ENCODE peak calls at places on chromosome 1, in six cellular contexts. Z, Y, K, B, V and H are unnamed samples.
A peak's percentile ranks its signal among the peaks of the same experiment; 100 is the strongest.

GRCh38 chr1:26373281-26373680 is 731 bp upstream of the ZNF683 start:
- DNase-seq in Z (no peak), Y (no peak), K (no peak), B (no peak), V (no peak), H (no peak)

GRCh38 chr1:40746344-40747090 is 37.1 kb upstream of the KCNQ4 start:
- DNase-seq in Z (no peak), Y (no peak), K (no peak), B (no peak), V (no peak), H (no peak)

GRCh38 chr1:41533731-41534080 is 49.2 kb upstream of the EDN2 start:
- DNase-seq in Z (no peak), Y (no peak), K (no peak), B (no peak), V (no peak), H (peak; percentile 24)

GRCh38 chr1:214317734-214318133 is 36.8 kb downstream of the SMYD2 start:
- DNase-seq in Z (no peak), Y (no peak), K (no peak), B (no peak), V (no peak), H (no peak)

GRCh38 chr1:221141606-221142285 is 262.5 kb downstream of the HLX start:
- DNase-seq in Z (no peak), Y (no peak), K (no peak), B (no peak), V (peak; percentile 20), H (no peak)

GRCh38 chr1:59730759-59731478 is 83.8 kb upstream of the HOOK1 start:
- DNase-seq in Z (peak; percentile 98), Y (peak; percentile 64), K (peak; percentile 88), B (peak; percentile 40), V (no peak), H (no peak)

GRCh38 chr1:98420376-98421097 is 241.0 kb upstream of the SNX7 start:
- DNase-seq in Z (peak; percentile 60), Y (no peak), K (no peak), B (no peak), V (no peak), H (no peak)

GRCh38 chr1:163231385-163231784 is 28.7 kb upstream of the RGS5 start:
- DNase-seq in Z (peak; percentile 77), Y (no peak), K (peak; percentile 31), B (no peak), V (no peak), H (no peak)

GRCh38 chr1:36156329-36157114 is 562 bp downstream of the MAP7D1 start:
- DNase-seq in Z (peak; percentile 70), Y (peak; percentile 85), K (no peak), B (peak; percentile 73), V (peak; percentile 90), H (peak; percentile 82)

GRCh38 chr1:238789916-238790667 is 596.3 kb upstream of the CHRM3 start:
- DNase-seq in Z (no peak), Y (no peak), K (no peak), B (no peak), V (no peak), H (no peak)

GRCh38 chr1:59292557-59292956 is 4.3 kb upstream of the FGGY start:
- DNase-seq in Z (no peak), Y (peak; percentile 49), K (no peak), B (no peak), V (no peak), H (peak; percentile 66)

GRCh38 chr1:18486195-18486594 is 5.5 kb downstream of the KLHDC7A start:
- DNase-seq in Z (no peak), Y (no peak), K (no peak), B (no peak), V (no peak), H (no peak)

GRCh38 chr1:94335950-94336349 is 82.2 kb upstream of the ABCD3 start:
- DNase-seq in Z (peak; percentile 87), Y (peak; percentile 74), K (peak; percentile 83), B (peak; percentile 67), V (peak; percentile 70), H (peak; percentile 45)

GRCh38 chr1:28195780-28196179 is 19.3 kb upstream of the PTAFR start:
- DNase-seq in Z (no peak), Y (no peak), K (no peak), B (no peak), V (no peak), H (no peak)

GRCh38 chr1:167373398-167373797 is 144.9 kb downstream of the CD247 start:
- DNase-seq in Z (peak; percentile 53), Y (no peak), K (peak; percentile 44), B (no peak), V (no peak), H (no peak)

GRCh38 chr1:47996406-47997226 is 569 bp downstream of the TRABD2B start:
- DNase-seq in Z (no peak), Y (peak; percentile 39), K (no peak), B (no peak), V (no peak), H (peak; percentile 78)

GRCh38 chr1:183842817-183843187 is 37.9 kb downstream of the RGL1 start:
- DNase-seq in Z (no peak), Y (no peak), K (no peak), B (no peak), V (no peak), H (no peak)

GRCh38 chr1:183840140-183840539 is 35.2 kb downstream of the RGL1 start:
- DNase-seq in Z (peak; percentile 81), Y (no peak), K (no peak), B (no peak), V (no peak), H (no peak)

GRCh38 chr1:183844806-183845205 is 39.9 kb downstream of the RGL1 start:
- DNase-seq in Z (no peak), Y (no peak), K (no peak), B (no peak), V (no peak), H (no peak)

GRCh38 chr1:183841950-183842816 is 37.3 kb downstream of the RGL1 start:
- DNase-seq in Z (peak; percentile 98), Y (peak; percentile 31), K (peak; percentile 95), B (no peak), V (no peak), H (no peak)

DNA sequence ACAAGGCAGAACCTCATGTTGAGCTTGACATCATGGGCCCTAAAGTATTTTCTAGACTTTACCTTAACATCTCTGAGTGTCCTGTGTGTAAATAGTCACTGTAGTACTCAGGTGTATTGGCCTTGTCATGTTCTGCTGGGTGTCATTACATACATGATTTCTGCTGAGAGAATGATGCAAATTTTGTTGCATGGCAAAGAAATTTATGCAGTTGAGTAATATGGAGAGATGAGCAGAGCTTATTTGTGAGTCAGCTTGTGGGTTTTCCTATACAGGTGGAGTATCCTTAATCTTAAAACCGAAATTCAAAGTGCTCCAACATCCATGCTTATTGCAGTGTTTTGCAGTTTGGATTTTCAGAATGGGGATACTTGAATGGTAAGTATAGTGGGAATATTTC is 36.6 kb downstream of the RGL1 start:
- DNase-seq in Z (peak; percentile 17), Y (no peak), K (no peak), B (no peak), V (no peak), H (no peak)
- H3K4me3 ChIP-seq in Z (no peak overlapping the region), Y (no peak overlapping the region), K (no peak overlapping the region), B (no peak overlapping the region), V (no peak overlapping the region), H (no peak overlapping the region)

GRCh38 chr1:1136547-1137230 is 20.8 kb upstream of the C1orf159 start:
- DNase-seq in Z (no peak), Y (no peak), K (no peak), B (peak; percentile 64), V (no peak), H (no peak)
- H3K4me3 ChIP-seq in Z (no peak overlapping the region), Y (no peak overlapping the region), K (no peak overlapping the region), B (peak overlapping the region; percentile 55), V (no peak overlapping the region), H (peak overlapping the region; percentile 26)

DNA sequence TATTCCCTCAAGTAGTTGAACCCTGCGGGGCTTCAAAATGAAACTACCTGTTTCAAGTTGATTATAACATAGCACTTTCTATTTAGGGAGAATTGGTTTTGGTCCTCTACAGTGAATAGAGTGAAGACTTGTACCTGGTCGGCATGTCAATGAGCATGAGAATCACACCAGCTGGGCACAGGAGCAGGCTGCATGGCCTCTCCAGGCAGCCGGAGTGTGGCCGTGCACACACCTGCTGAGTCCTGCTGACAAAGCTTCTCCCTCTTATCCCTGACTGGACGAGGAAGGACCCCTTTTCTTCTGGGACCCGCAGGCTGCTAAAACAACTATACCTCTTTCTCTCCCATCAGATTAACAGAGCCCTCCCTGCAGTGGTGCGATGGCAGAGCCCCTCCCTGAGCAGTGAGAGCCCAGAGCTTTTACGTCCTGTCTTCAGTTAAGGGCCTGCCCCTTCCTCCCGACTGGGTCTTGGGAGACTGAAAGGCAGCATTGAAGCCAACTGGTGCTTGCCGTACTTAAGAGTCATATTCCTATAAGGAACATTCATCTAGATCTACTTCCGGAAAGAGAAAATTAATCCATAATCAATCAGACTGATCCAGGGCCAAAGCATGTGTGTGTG is 124.9 kb downstream of the CAPN8 start:
- DNase-seq in Z (no peak), Y (no peak), K (no peak), B (no peak), V (no peak), H (no peak)
- H3K4me3 ChIP-seq in Z (no peak overlapping the region), Y (no peak overlapping the region), K (no peak overlapping the region), B (no peak overlapping the region), V (no peak overlapping the region), H (no peak overlapping the region)

GRCh38 chr1:34166191-34167090 is 1.4 kb upstream of the CSMD2 start:
- DNase-seq in Z (peak; percentile 44), Y (peak; percentile 31), K (no peak), B (no peak), V (peak; percentile 40), H (peak; percentile 72)

GRCh38 chr1:34165422-34165921 is 442 bp upstream of the CSMD2 start:
- DNase-seq in Z (peak; percentile 37), Y (no peak), K (no peak), B (no peak), V (no peak), H (no peak)

GRCh38 chr1:34162852-34163766 is 1.9 kb downstream of the CSMD2 start:
- DNase-seq in Z (peak; percentile 98), Y (peak; percentile 66), K (peak; percentile 94), B (peak; percentile 3), V (peak; percentile 76), H (peak; percentile 89)

GRCh38 chr1:34163792-34164509 is 1.1 kb downstream of the CSMD2 start:
- DNase-seq in Z (peak; percentile 35), Y (no peak), K (no peak), B (no peak), V (peak; percentile 33), H (no peak)

GRCh38 chr1:34164510-34165381 is at the start of gene CSMD2:
- DNase-seq in Z (peak; percentile 79), Y (no peak), K (peak; percentile 11), B (no peak), V (peak; percentile 63), H (no peak)
- H3K4me3 ChIP-seq in Z (no peak within 1 kb of the TSS), Y (peak within 1 kb of the TSS; percentile 18), K (peak within 1 kb of the TSS; percentile 90), B (no peak within 1 kb of the TSS), V (peak within 1 kb of the TSS; percentile 87), H (peak within 1 kb of the TSS; percentile 28)

DNA sequence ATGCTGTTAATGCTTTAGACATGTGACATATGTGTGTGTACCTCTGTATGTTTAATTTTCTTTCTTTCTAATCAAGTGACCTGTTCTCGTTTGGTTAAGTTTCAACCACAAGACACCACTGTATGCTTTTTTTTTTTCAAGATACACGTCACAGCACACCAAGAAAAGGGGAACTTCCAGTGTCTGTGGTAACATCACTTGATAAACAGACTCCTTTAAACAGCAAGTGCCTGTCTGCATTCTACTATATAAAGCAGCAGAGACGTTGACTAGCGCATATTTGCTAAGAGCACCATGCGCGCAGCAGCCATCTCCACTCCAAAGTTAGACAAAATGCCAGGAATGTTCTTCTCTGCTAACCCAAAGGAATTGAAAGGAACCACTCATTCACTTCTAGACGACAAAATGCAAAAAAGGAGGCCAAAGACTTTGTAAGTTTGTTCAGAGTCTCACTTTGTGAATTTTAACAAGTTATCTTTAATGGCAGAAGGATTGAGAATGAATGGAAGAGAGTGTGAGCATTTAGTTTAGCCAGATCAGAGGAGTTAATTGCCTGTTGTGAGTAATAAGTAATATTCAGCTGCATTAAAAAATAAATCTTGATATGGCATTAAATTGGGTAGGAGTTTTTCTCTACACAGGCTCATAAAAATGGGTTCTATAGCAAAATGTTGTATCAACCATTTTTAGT is at the start of gene RGS1:
- DNase-seq in Z (no peak), Y (no peak), K (no peak), B (no peak), V (no peak), H (peak; percentile 51)
- H3K4me3 ChIP-seq in Z (no peak within 1 kb of the TSS), Y (no peak within 1 kb of the TSS), K (no peak within 1 kb of the TSS), B (no peak within 1 kb of the TSS), V (no peak within 1 kb of the TSS), H (no peak within 1 kb of the TSS)